ENCODE peak calls at places on chromosomes 16 and 17, in six cellular contexts. One of them, this sample, is unnamed.

GRCh38 chr16:19239756-19240155 is 45.8 kb upstream of the CLEC19A start:
- DNase-seq in endothelial cell of umbilical vein: no peak
- DNase-seq in A549: no peak
- DNase-seq in HepG2: no peak
- DNase-seq in GM12878: no peak
- DNase-seq in K562: no peak
- DNase-seq in this sample: no peak

GRCh38 chr16:29148867-29149272 is 164.0 kb downstream of the LAT start:
- DNase-seq in HepG2: no peak
- DNase-seq in endothelial cell of umbilical vein: no peak
- DNase-seq in GM12878: no peak
- DNase-seq in A549: no peak
- DNase-seq in K562: no peak
- DNase-seq in this sample: no peak

GRCh38 chr16:65202461-65202860 is 80.6 kb upstream of the CDH11 start:
- DNase-seq in A549: no peak
- DNase-seq in endothelial cell of umbilical vein: no peak
- DNase-seq in HepG2: no peak
- DNase-seq in GM12878: no peak
- DNase-seq in K562: no peak
- DNase-seq in this sample: no peak

GRCh38 chr17:57521606-57522435 is 223.3 kb downstream of the CCDC182 start:
- DNase-seq in endothelial cell of umbilical vein: no peak
- DNase-seq in GM12878: no peak
- DNase-seq in K562: no peak
- DNase-seq in HepG2: no peak
- DNase-seq in A549: no peak
- DNase-seq in this sample: no peak

GRCh38 chr17:2084766-2085647 is 30.1 kb downstream of the HIC1 start:
- DNase-seq in K562: no peak
- DNase-seq in HepG2: peak
- DNase-seq in endothelial cell of umbilical vein: peak
- DNase-seq in GM12878: no peak
- DNase-seq in A549: peak
- DNase-seq in this sample: no peak

GRCh38 chr17:60087882-60088669 is 9.4 kb upstream of the HEATR6 start:
- DNase-seq in GM12878: no peak
- DNase-seq in K562: peak
- DNase-seq in endothelial cell of umbilical vein: no peak
- DNase-seq in HepG2: peak
- DNase-seq in A549: peak
- DNase-seq in this sample: no peak

GRCh38 chr16:72561-73537 is at the start of gene RHBDF1:
- DNase-seq in endothelial cell of umbilical vein: peak
- DNase-seq in K562: peak
- DNase-seq in GM12878: no peak
- DNase-seq in A549: peak
- DNase-seq in HepG2: no peak
- DNase-seq in this sample: peak

GRCh38 chr16:30185683-30186421 is 2.5 kb downstream of the CORO1A start:
- DNase-seq in K562: no peak
- DNase-seq in HepG2: no peak
- DNase-seq in endothelial cell of umbilical vein: no peak
- DNase-seq in GM12878: peak
- DNase-seq in A549: no peak
- DNase-seq in this sample: peak

GRCh38 chr17:10183931-10184930 is 14.2 kb downstream of the GAS7 start:
- DNase-seq in K562: no peak
- DNase-seq in HepG2: no peak
- DNase-seq in GM12878: no peak
- DNase-seq in endothelial cell of umbilical vein: no peak
- DNase-seq in A549: no peak
- DNase-seq in this sample: no peak

GRCh38 chr17:28948873-28949184 is 2.5 kb downstream of the PHF12 start:
- DNase-seq in endothelial cell of umbilical vein: no peak
- DNase-seq in GM12878: no peak
- DNase-seq in A549: no peak
- DNase-seq in HepG2: no peak
- DNase-seq in K562: no peak
- DNase-seq in this sample: no peak

GRCh38 chr16:89094252-89094901 is 725 bp downstream of the ACSF3 start:
- DNase-seq in endothelial cell of umbilical vein: peak
- DNase-seq in GM12878: no peak
- DNase-seq in K562: peak
- DNase-seq in A549: no peak
- DNase-seq in HepG2: peak
- DNase-seq in this sample: peak

GRCh38 chr16:80938035-80938927 is 68.4 kb downstream of the CMC2 start:
- DNase-seq in K562: no peak
- DNase-seq in endothelial cell of umbilical vein: peak
- DNase-seq in HepG2: no peak
- DNase-seq in GM12878: no peak
- DNase-seq in A549: peak
- DNase-seq in this sample: no peak

GRCh38 chr16:27355610-27356009 is 41.8 kb downstream of the IL4R start:
- DNase-seq in GM12878: no peak
- DNase-seq in HepG2: peak
- DNase-seq in A549: peak
- DNase-seq in K562: peak
- DNase-seq in endothelial cell of umbilical vein: peak
- DNase-seq in this sample: peak

GRCh38 chr16:57163842-57164241 is 22.0 kb downstream of the PSME3IP1 start:
- DNase-seq in GM12878: no peak
- DNase-seq in K562: no peak
- DNase-seq in endothelial cell of umbilical vein: no peak
- DNase-seq in HepG2: no peak
- DNase-seq in A549: no peak
- DNase-seq in this sample: no peak

GRCh38 chr16:25692307-25692706 is 548 bp downstream of the HS3ST4 start:
- DNase-seq in endothelial cell of umbilical vein: no peak
- DNase-seq in A549: no peak
- DNase-seq in K562: no peak
- DNase-seq in GM12878: no peak
- DNase-seq in HepG2: no peak
- DNase-seq in this sample: no peak

GRCh38 chr17:45382982-45383381 is 49.7 kb downstream of the ARHGAP27 start:
- DNase-seq in HepG2: no peak
- DNase-seq in K562: no peak
- DNase-seq in A549: no peak
- DNase-seq in GM12878: no peak
- DNase-seq in endothelial cell of umbilical vein: no peak
- DNase-seq in this sample: no peak

GRCh38 chr16:88638323-88639230 is at the start of gene IL17C:
- DNase-seq in K562: no peak
- DNase-seq in GM12878: no peak
- DNase-seq in endothelial cell of umbilical vein: no peak
- DNase-seq in HepG2: no peak
- DNase-seq in A549: no peak
- DNase-seq in this sample: no peak

GRCh38 chr16:19884611-19885455 is at the start of gene GPRC5B:
- DNase-seq in HepG2: no peak
- DNase-seq in GM12878: no peak
- DNase-seq in K562: peak
- DNase-seq in A549: peak
- DNase-seq in endothelial cell of umbilical vein: peak
- DNase-seq in this sample: peak

GRCh38 chr17:16491131-16491702 is 776 bp downstream of the LRRC75A start:
- DNase-seq in A549: no peak
- DNase-seq in HepG2: no peak
- DNase-seq in GM12878: no peak
- DNase-seq in K562: no peak
- DNase-seq in endothelial cell of umbilical vein: no peak
- DNase-seq in this sample: peak

GRCh38 chr16:69672998-69673713 is 53.2 kb downstream of the NQO1 start:
- DNase-seq in endothelial cell of umbilical vein: no peak
- DNase-seq in A549: no peak
- DNase-seq in HepG2: no peak
- DNase-seq in K562: no peak
- DNase-seq in GM12878: no peak
- DNase-seq in this sample: no peak

GRCh38 chr16:11784048-11784780 is 12.8 kb downstream of the ZC3H7A start:
- DNase-seq in K562: no peak
- DNase-seq in GM12878: no peak
- DNase-seq in A549: no peak
- DNase-seq in HepG2: no peak
- DNase-seq in endothelial cell of umbilical vein: no peak
- DNase-seq in this sample: no peak

GRCh38 chr16:11780988-11781680 is 15.9 kb downstream of the ZC3H7A start:
- DNase-seq in GM12878: no peak
- DNase-seq in endothelial cell of umbilical vein: no peak
- DNase-seq in A549: no peak
- DNase-seq in HepG2: no peak
- DNase-seq in K562: no peak
- DNase-seq in this sample: no peak

GRCh38 chr16:11783319-11784047 is 13.6 kb downstream of the ZC3H7A start:
- DNase-seq in GM12878: peak
- DNase-seq in K562: peak
- DNase-seq in HepG2: no peak
- DNase-seq in A549: no peak
- DNase-seq in endothelial cell of umbilical vein: peak
- DNase-seq in this sample: no peak

GRCh38 chr16:11779074-11779473 is 18.0 kb downstream of the ZC3H7A start:
- DNase-seq in K562: no peak
- DNase-seq in endothelial cell of umbilical vein: no peak
- DNase-seq in GM12878: no peak
- DNase-seq in A549: no peak
- DNase-seq in HepG2: no peak
- DNase-seq in this sample: no peak

DNA sequence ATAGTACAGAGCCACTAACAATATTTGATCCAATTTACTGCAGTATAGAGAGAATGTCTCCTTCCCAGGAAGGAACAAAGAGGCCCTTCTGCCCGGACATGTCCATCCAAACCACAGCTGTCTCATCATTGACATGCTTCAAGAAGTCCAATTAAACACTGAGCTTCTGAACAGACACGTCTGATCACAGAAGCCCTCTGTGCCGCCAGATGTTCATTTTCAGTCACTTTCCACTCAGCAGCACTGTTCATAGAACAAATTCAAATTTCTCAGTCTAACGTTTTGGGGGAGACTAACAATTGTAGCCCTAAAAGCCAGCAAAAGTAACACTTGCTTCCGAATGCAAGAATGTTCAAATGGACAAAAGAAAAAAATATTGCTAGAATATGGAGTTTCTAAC is 15.3 kb downstream of the ZC3H7A start:
- DNase-seq in A549: no peak
- DNase-seq in K562: no peak
- DNase-seq in GM12878: peak
- DNase-seq in endothelial cell of umbilical vein: peak
- DNase-seq in HepG2: no peak
- DNase-seq in this sample: no peak
- H3K4me3 ChIP-seq in A549: no peak
- H3K4me3 ChIP-seq in K562: no peak
- H3K4me3 ChIP-seq in GM12878: peak
- H3K4me3 ChIP-seq in endothelial cell of umbilical vein: no peak
- H3K4me3 ChIP-seq in HepG2: no peak
- H3K4me3 ChIP-seq in this sample: no peak

GRCh38 chr16:52569296-52569695 is 22.4 kb upstream of the TOX3 start:
- DNase-seq in HepG2: no peak
- DNase-seq in A549: no peak
- DNase-seq in K562: no peak
- DNase-seq in endothelial cell of umbilical vein: no peak
- DNase-seq in GM12878: no peak
- DNase-seq in this sample: no peak
- TF ChIP-seq MYC in HepG2: no peak
- TF ChIP-seq MYC in A549: no peak
- TF ChIP-seq MYC in K562: no peak
- TF ChIP-seq MYC in endothelial cell of umbilical vein: no peak
- TF ChIP-seq MYC in GM12878: no peak
- TF ChIP-seq MYC in this sample: no peak

DNA sequence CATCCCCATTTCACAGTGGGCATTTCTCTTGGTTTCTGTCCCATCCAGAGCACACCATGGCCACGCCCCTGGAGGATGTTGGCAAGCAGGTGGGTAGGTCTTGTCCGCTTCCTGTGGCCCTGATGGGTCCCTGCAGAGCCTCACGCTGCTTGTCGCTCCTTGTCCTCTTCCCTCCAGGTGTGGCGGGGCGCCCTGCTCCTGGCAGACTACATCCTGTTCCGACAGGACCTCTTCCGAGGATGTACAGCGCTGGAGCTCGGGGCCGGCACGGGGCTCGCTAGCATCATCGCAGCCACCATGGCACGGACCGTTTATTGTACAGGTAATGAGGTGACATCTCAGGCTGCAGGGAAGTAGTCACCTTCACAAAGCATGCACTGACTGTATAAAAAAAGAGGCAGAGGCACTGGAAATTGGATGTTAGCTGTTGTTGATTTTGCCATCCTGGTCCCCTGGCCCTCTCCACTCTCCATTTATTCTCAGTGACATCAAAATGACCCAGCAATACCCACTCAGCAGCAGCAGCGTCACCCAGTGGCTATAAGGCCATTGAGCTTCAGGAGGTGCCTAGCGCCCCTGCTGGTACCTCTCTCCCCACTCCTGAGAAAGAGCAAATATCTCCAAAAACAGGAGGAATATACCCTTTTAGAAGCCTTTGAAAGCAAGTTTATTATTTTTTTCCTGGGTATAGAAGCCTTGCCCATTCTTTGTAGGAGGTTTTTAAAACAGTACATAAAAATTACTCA is 13.7 kb downstream of the METTL22 start:
- DNase-seq in endothelial cell of umbilical vein: no peak
- DNase-seq in A549: peak
- DNase-seq in K562: peak
- DNase-seq in GM12878: no peak
- DNase-seq in HepG2: peak
- DNase-seq in this sample: no peak
- TF ChIP-seq CTCF in endothelial cell of umbilical vein: peak
- TF ChIP-seq CTCF in A549: peak
- TF ChIP-seq CTCF in K562: peak
- TF ChIP-seq CTCF in GM12878: peak
- TF ChIP-seq CTCF in HepG2: peak
- TF ChIP-seq CTCF in this sample: no peak

DNA sequence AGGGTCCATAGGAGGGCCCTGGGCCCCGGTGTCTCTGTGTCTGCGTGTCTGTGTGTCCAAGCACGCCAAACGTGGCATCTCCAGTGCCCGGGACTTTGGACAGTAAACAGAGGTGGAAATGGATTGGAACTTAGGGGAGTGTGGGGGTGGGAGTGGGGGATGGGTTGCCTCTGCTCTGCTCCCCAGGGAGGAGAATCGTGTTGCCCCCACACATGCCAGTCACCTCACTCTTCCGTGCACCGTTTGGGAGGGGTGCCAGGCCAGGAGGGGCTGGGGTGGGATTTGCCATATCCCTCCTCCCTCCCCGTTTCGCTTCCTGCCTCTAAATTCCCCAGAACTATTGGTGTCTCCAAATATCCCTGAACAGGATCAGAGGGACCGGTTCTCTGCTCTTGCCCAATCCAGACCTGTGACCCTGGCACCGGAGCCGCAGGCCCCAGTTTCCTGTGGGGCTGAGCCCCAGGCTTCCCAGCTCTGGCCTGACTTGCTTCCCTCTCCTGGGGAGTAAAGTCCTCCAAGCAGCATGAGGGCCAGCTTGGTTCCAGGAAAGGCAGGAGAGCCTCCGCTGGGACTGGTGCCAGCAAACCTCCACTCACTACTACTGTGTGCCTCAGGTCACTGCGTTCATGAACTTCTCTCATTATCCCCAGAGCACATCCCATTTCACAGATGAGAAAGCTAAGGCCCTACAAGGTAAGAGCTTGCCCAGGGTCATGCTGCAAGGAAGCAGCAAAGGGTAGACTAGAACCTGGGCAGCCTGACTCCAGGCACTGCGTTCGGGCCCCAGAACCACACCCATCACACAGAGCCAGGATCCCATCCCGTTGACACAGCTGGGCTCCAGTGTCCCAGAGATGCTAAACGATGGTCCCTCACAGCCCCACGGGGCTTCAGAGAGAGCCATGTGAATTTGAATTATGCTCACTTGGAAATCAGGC is at the start of gene ASGR1:
- DNase-seq in endothelial cell of umbilical vein: no peak
- DNase-seq in HepG2: peak
- DNase-seq in A549: no peak
- DNase-seq in K562: no peak
- DNase-seq in GM12878: no peak
- DNase-seq in this sample: no peak
- H3K4me3 ChIP-seq in endothelial cell of umbilical vein: peak
- H3K4me3 ChIP-seq in HepG2: peak
- H3K4me3 ChIP-seq in A549: peak
- H3K4me3 ChIP-seq in K562: peak
- H3K4me3 ChIP-seq in GM12878: no peak
- H3K4me3 ChIP-seq in this sample: no peak